ENCODE peak calls at places on chromosomes 5 and 9, in five cellular contexts. One of them, this sample, is unnamed.

GRCh38 chr5:160312139-160312959 is at the start of gene CCNJL:
- DNase-seq in amniotic stem cell: no peak
- DNase-seq in iris pigment epithelial cell: peak; percentile 33
- DNase-seq in aorta: peak; percentile 58
- DNase-seq in H7: peak; percentile 100
- DNase-seq in this sample: no peak

GRCh38 chr9:86577420-86578333 is 223.5 kb upstream of the TUT7 start:
- DNase-seq in amniotic stem cell: no peak
- DNase-seq in aorta: no peak
- DNase-seq in H7: peak; percentile 35
- DNase-seq in iris pigment epithelial cell: no peak
- DNase-seq in this sample: no peak

GRCh38 chr5:68137451-68138190 is 77.9 kb upstream of the PIK3R1 start:
- DNase-seq in iris pigment epithelial cell: no peak
- DNase-seq in H7: no peak
- DNase-seq in aorta: no peak
- DNase-seq in amniotic stem cell: no peak
- DNase-seq in this sample: no peak

GRCh38 chr9:135503371-135504261 is 3.1 kb downstream of the MRPS2 start:
- DNase-seq in aorta: no peak
- DNase-seq in iris pigment epithelial cell: no peak
- DNase-seq in amniotic stem cell: no peak
- DNase-seq in H7: peak; percentile 43
- DNase-seq in this sample: no peak

GRCh38 chr5:181187500-181188213 is 17.3 kb downstream of the TRIM7 start:
- DNase-seq in aorta: peak; percentile 76
- DNase-seq in H7: peak; percentile 84
- DNase-seq in amniotic stem cell: no peak
- DNase-seq in iris pigment epithelial cell: peak; percentile 79
- DNase-seq in this sample: no peak

GRCh38 chr5:611731-612486 is at the start of gene CEP72:
- DNase-seq in iris pigment epithelial cell: peak; percentile 86
- DNase-seq in aorta: peak; percentile 94
- DNase-seq in H7: peak; percentile 99
- DNase-seq in amniotic stem cell: peak; percentile 67
- DNase-seq in this sample: peak; percentile 30

GRCh38 chr9:27943544-27943943 is 370.3 kb upstream of the C9orf72 start:
- DNase-seq in aorta: no peak
- DNase-seq in H7: peak; percentile 4
- DNase-seq in amniotic stem cell: no peak
- DNase-seq in iris pigment epithelial cell: no peak
- DNase-seq in this sample: no peak

GRCh38 chr9:12640021-12640587 is 53.1 kb upstream of the TYRP1 start:
- DNase-seq in aorta: no peak
- DNase-seq in H7: no peak
- DNase-seq in amniotic stem cell: peak; percentile 28
- DNase-seq in iris pigment epithelial cell: peak; percentile 75
- DNase-seq in this sample: peak; percentile 33

GRCh38 chr5:125134216-125135081 is 388.0 kb upstream of the ZNF608 start:
- DNase-seq in iris pigment epithelial cell: peak; percentile 75
- DNase-seq in aorta: no peak
- DNase-seq in H7: no peak
- DNase-seq in amniotic stem cell: peak; percentile 59
- DNase-seq in this sample: peak; percentile 24

GRCh38 chr5:95595289-95595931 is 24.5 kb upstream of the GPR150 start:
- DNase-seq in aorta: no peak
- DNase-seq in H7: no peak
- DNase-seq in amniotic stem cell: no peak
- DNase-seq in iris pigment epithelial cell: no peak
- DNase-seq in this sample: no peak

GRCh38 chr5:72355706-72356299 is 35.6 kb downstream of the PTCD2 start:
- DNase-seq in amniotic stem cell: peak; percentile 4
- DNase-seq in H7: peak; percentile 30
- DNase-seq in iris pigment epithelial cell: peak; percentile 36
- DNase-seq in aorta: peak; percentile 53
- DNase-seq in this sample: peak; percentile 27

GRCh38 chr5:102931085-102931484 is 176.0 kb downstream of the PAM start:
- DNase-seq in amniotic stem cell: no peak
- DNase-seq in H7: no peak
- DNase-seq in iris pigment epithelial cell: no peak
- DNase-seq in aorta: no peak
- DNase-seq in this sample: no peak

GRCh38 chr5:33850100-33850594 is 41.6 kb downstream of the ADAMTS12 start:
- DNase-seq in amniotic stem cell: no peak
- DNase-seq in iris pigment epithelial cell: peak; percentile 91
- DNase-seq in aorta: no peak
- DNase-seq in H7: peak; percentile 18
- DNase-seq in this sample: no peak

GRCh38 chr9:133773889-133774655 is 35.9 kb upstream of the SARDH start:
- DNase-seq in aorta: peak; percentile 16
- DNase-seq in amniotic stem cell: no peak
- DNase-seq in H7: no peak
- DNase-seq in iris pigment epithelial cell: no peak
- DNase-seq in this sample: no peak

GRCh38 chr5:112641515-112642110 is 96.1 kb upstream of the APC start:
- DNase-seq in amniotic stem cell: no peak
- DNase-seq in H7: no peak
- DNase-seq in aorta: no peak
- DNase-seq in iris pigment epithelial cell: no peak
- DNase-seq in this sample: no peak

GRCh38 chr5:37283214-37283820 is 34.1 kb upstream of the CPLANE1 start:
- DNase-seq in amniotic stem cell: no peak
- DNase-seq in H7: no peak
- DNase-seq in aorta: no peak
- DNase-seq in iris pigment epithelial cell: no peak
- DNase-seq in this sample: no peak

GRCh38 chr5:75277463-75277862 is 40.8 kb upstream of the ANKRD31 start:
- DNase-seq in H7: no peak
- DNase-seq in amniotic stem cell: no peak
- DNase-seq in iris pigment epithelial cell: no peak
- DNase-seq in aorta: no peak
- DNase-seq in this sample: no peak

GRCh38 chr5:177454397-177455035 is 7.9 kb downstream of the PRR7 start:
- DNase-seq in aorta: peak; percentile 92
- DNase-seq in H7: peak; percentile 99
- DNase-seq in amniotic stem cell: peak; percentile 79
- DNase-seq in iris pigment epithelial cell: peak; percentile 81
- DNase-seq in this sample: no peak

GRCh38 chr9:121133104-121133816 is 58.5 kb downstream of the CNTRL start:
- DNase-seq in H7: no peak
- DNase-seq in aorta: peak; percentile 52
- DNase-seq in amniotic stem cell: no peak
- DNase-seq in iris pigment epithelial cell: no peak
- DNase-seq in this sample: no peak

This sample was measured in pulmonary artery endothelial cell.